ENCODE peak calls at places on chromosomes 1 and 21, in six cellular contexts. D, U, N, F, I and K are unnamed samples. For H3K9me3 and H3K27me3, the result is how much of the 10 kb centered on the place peaks cover.

GRCh38 chr1:221663321-221663720 is 78.6 kb downstream of the DUSP10 start:
- DNase-seq in U (no peak), I (no peak), D (no peak), N (no peak), F (no peak), K (no peak)

GRCh38 chr1:150234647-150235435 is 1.1 kb downstream of the ANP32E start:
- DNase-seq in N (peak), D (peak), I (peak), F (peak), U (peak), K (peak)

GRCh38 chr1:2548068-2548589 is 8.0 kb upstream of the TNFRSF14 start:
- DNase-seq in N (peak), F (peak), I (peak), U (peak), D (peak), K (peak)

GRCh38 chr1:151267760-151268159 is 13.2 kb downstream of the PSMD4 start:
- DNase-seq in F (no peak), D (no peak), I (no peak), N (no peak), U (no peak), K (no peak)

GRCh38 chr1:64471218-64471719 is 1.3 kb downstream of the CACHD1 start:
- DNase-seq in D (no peak), I (peak), N (peak), F (no peak), U (peak), K (peak)

GRCh38 chr1:42765832-42766722 is 751 bp downstream of the P3H1 start:
- DNase-seq in F (no peak), D (no peak), U (peak), I (no peak), N (peak), K (peak)

GRCh38 chr21:31347435-31348032 is 3.5 kb upstream of the TIAM1 start:
- DNase-seq in U (no peak), N (peak), D (no peak), F (no peak), I (no peak), K (no peak)

GRCh38 chr1:20439282-20439681 is 46.7 kb downstream of the CAMK2N1 start:
- DNase-seq in N (peak), F (no peak), D (no peak), U (no peak), I (no peak), K (peak)

GRCh38 chr1:171627020-171627419 is 5.0 kb downstream of the MYOCOS start:
- DNase-seq in U (no peak), F (no peak), I (no peak), D (no peak), N (no peak), K (no peak)

GRCh38 chr21:38958940-38959685 is 153.4 kb downstream of the ETS2 start:
- DNase-seq in U (peak), D (no peak), N (no peak), F (no peak), I (no peak), K (no peak)

GRCh38 chr1:160460214-160460642 is 59.9 kb downstream of the VANGL2 start:
- DNase-seq in F (no peak), U (no peak), D (no peak), I (no peak), N (no peak), K (no peak)

GRCh38 chr1:32336963-32337675 is 1.1 kb upstream of the MARCKSL1 start:
- DNase-seq in I (peak), D (peak), F (no peak), N (no peak), U (no peak), K (no peak)
- H3K4me3 ChIP-seq in I (no peak), D (no peak), F (peak), N (no peak), U (no peak), K (no peak)

GRCh38 chr1:6245869-6246496 is 2.0 kb downstream of the HES3 start:
- DNase-seq in U (no peak), I (no peak), N (no peak), D (no peak), F (no peak), K (no peak)

GRCh38 chr1:6244401-6245054 is 549 bp downstream of the HES3 start:
- DNase-seq in I (no peak), N (no peak), U (no peak), F (no peak), D (no peak), K (no peak)

GRCh38 chr1:6246497-6247295 is 2.7 kb downstream of the HES3 start:
- DNase-seq in D (peak), F (no peak), I (peak), U (peak), N (peak), K (peak)

GRCh38 chr1:6243993-6244392 is at the start of gene HES3:
- DNase-seq in N (no peak), D (no peak), I (no peak), U (no peak), F (no peak), K (no peak)

GRCh38 chr1:6245086-6245868 is 1.3 kb downstream of the HES3 start:
- DNase-seq in U (peak), F (no peak), D (peak), N (peak), I (peak), K (peak)
- H3K9me3 ChIP-seq in U (under half), F (under half), D (under half), N (under half), I (under half), K (under half)

DNA sequence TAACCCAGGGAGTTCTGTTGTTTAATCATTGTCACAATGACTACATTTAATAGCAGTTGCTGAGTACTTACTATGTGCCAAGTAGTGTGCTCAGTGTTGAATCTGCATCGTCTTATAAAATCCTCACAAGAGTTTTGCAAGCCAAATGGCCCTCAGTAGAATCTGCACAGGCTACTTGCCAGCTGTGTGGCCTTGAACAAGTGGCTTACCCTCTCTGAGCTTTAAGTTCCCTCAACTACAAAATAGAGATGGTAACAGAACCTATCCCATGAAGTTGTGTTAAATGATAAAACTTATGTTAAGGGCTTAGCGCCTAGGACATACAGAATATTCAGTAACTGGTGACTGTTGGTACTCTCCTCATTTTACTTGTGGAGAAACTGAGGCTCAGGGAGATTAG is 9.1 kb upstream of the SLC30A2 start:
- DNase-seq in D (no peak), F (no peak), I (no peak), N (no peak), U (no peak), K (no peak)
- H3K27me3 ChIP-seq in D (under half), F (under half), I (under half), N (under half), U (under half), K (under half)

GRCh38 chr1:11805454-11806306 is at the start of the genes CLCN6 and MTHFR:
- DNase-seq in D (peak), N (peak), I (peak), U (peak), F (peak), K (peak)

GRCh38 chr1:11802616-11802972 is 3.2 kb downstream of the MTHFR start:
- DNase-seq in U (no peak), I (no peak), F (no peak), D (no peak), N (peak), K (no peak)

GRCh38 chr1:11804666-11805453 is 904 bp downstream of the MTHFR start:
- DNase-seq in D (peak), U (peak), F (no peak), N (peak), I (peak), K (peak)

GRCh38 chr1:11800756-11801433 is 4.9 kb downstream of the MTHFR start:
- DNase-seq in I (no peak), D (no peak), U (no peak), N (no peak), F (no peak), K (no peak)

GRCh38 chr1:11802973-11803885 is 2.5 kb downstream of the MTHFR start:
- DNase-seq in N (peak), U (peak), F (peak), I (peak), D (peak), K (peak)
- H3K4me3 ChIP-seq in N (peak), U (no peak), F (peak), I (peak), D (peak), K (no peak)

DNA sequence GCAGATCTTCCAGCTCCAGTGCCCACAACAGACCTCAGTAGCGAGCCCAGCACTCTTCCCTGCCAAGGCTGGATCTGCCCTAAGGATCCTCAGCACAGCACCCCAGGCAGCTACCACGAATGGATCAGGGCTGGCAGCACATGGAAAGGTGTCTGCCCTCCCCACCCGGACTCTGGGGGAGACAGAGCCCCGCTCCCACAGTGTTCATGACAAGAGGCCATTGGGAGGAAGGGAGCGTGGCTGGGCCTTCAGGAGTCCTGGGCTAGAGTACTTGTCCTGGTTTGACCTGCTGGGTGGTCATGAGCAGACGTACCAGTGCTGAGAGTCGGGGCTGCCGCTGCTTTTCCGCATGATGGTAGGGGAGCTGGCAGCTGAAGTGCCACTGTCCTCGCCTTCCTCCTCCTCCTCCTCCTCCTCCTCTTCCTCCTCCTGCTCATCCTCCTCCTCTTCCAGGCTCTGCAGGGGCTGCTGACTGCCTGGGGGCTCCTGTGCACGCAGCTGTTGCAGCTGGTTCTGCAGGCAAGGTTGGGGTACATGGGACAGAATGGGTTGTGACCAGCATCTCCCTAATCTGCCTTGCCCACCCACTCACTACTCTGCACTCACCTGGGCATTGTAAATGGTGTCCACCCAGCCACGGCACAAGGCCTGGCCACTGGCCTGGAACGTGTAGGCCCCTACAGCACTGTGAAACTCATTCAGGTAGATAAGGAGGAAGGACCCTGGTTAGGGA is 2.9 kb upstream of the TNFRSF25 start:
- DNase-seq in N (no peak), D (no peak), F (no peak), I (no peak), U (no peak), K (no peak)
- H3K9me3 ChIP-seq in N (under half), D (under half), F (under half), I (under half), U (under half), K (under half)

DNA sequence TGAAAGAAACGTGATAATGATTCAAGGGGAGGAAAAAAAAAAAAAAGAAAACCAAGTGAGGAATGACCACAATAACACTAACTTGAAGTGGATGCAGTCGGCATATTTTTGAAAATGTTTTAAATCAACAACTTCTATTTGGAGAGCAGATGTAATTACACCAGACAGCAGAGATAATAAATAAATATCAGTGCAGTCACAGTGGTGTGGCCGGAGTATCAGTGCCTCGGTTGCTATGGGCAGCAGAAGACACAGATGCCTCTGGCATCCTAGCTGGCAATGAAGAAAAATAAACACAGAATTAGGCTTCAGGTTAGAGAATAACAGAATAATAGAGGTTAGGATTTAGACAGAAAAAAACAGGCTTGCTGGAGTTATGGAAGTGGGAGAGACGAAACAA is 888.3 kb downstream of the LTN1 start:
- DNase-seq in F (no peak), U (no peak), D (no peak), I (no peak), N (no peak), K (no peak)
- H3K27me3 ChIP-seq in F (under half), U (under half), D (under half), I (under half), N (under half), K (under half)

GRCh38 chr1:27615346-27616004 is 11.5 kb upstream of the AHDC1 start:
- DNase-seq in N (no peak), D (no peak), U (no peak), I (no peak), F (no peak), K (no peak)
- H3K4me3 ChIP-seq in N (peak), D (no peak), U (no peak), I (no peak), F (no peak), K (no peak)